ENCODE peak calls at places on chromosomes 5 and 9, in four cellular contexts. One of them, this sample, is unnamed.

GRCh38 chr5:173498871-173499470 is 117.5 kb downstream of the BOD1 start:
- DNase-seq in RPMI8226: no peak
- DNase-seq in GM04504: no peak
- DNase-seq in HFF-Myc: no peak
- DNase-seq in this sample: no peak

GRCh38 chr5:26487553-26487952 is 550.8 kb downstream of the CDH9 start:
- DNase-seq in RPMI8226: no peak
- DNase-seq in GM04504: no peak
- DNase-seq in HFF-Myc: no peak
- DNase-seq in this sample: no peak

GRCh38 chr5:151079838-151080619 is 805 bp downstream of the TNIP1 start:
- DNase-seq in RPMI8226: peak
- DNase-seq in GM04504: no peak
- DNase-seq in HFF-Myc: no peak
- DNase-seq in this sample: no peak

GRCh38 chr5:169181785-169182184 is 119.2 kb downstream of the SLIT3 start:
- DNase-seq in RPMI8226: no peak
- DNase-seq in GM04504: no peak
- DNase-seq in HFF-Myc: no peak
- DNase-seq in this sample: no peak

GRCh38 chr5:56200856-56201638 is 32.1 kb downstream of the ANKRD55 start:
- DNase-seq in RPMI8226: peak
- DNase-seq in GM04504: peak
- DNase-seq in HFF-Myc: peak
- DNase-seq in this sample: peak

GRCh38 chr9:76709020-76709419 is 55.2 kb upstream of the PCA3 start:
- DNase-seq in RPMI8226: no peak
- DNase-seq in GM04504: no peak
- DNase-seq in HFF-Myc: no peak
- DNase-seq in this sample: no peak

GRCh38 chr5:179607449-179607931 is 16.0 kb downstream of the HNRNPH1 start:
- DNase-seq in RPMI8226: no peak
- DNase-seq in GM04504: no peak
- DNase-seq in HFF-Myc: no peak
- DNase-seq in this sample: no peak

GRCh38 chr9:89048611-89049010 is 57.3 kb downstream of the S1PR3 start:
- DNase-seq in RPMI8226: no peak
- DNase-seq in GM04504: no peak
- DNase-seq in HFF-Myc: no peak
- DNase-seq in this sample: no peak

GRCh38 chr9:86948153-86948929 is 1.0 kb upstream of the GAS1 start:
- DNase-seq in RPMI8226: peak
- DNase-seq in GM04504: peak
- DNase-seq in HFF-Myc: no peak
- DNase-seq in this sample: peak

GRCh38 chr5:1936901-1937300 is 54.2 kb upstream of the IRX4 start:
- DNase-seq in RPMI8226: no peak
- DNase-seq in GM04504: no peak
- DNase-seq in HFF-Myc: no peak
- DNase-seq in this sample: no peak

GRCh38 chr9:87732344-87732743 is 6.4 kb downstream of the CTSL start:
- DNase-seq in RPMI8226: no peak
- DNase-seq in GM04504: no peak
- DNase-seq in HFF-Myc: no peak
- DNase-seq in this sample: no peak

GRCh38 chr9:114334490-114334889 is 4.8 kb downstream of the ORM2 start:
- DNase-seq in RPMI8226: no peak
- DNase-seq in GM04504: no peak
- DNase-seq in HFF-Myc: no peak
- DNase-seq in this sample: no peak

GRCh38 chr9:76866689-76867088 is 39.2 kb downstream of the PRUNE2 start:
- DNase-seq in RPMI8226: no peak
- DNase-seq in GM04504: peak
- DNase-seq in HFF-Myc: peak
- DNase-seq in this sample: no peak

GRCh38 chr5:169458269-169458668 is 125.3 kb upstream of the SPDL1 start:
- DNase-seq in RPMI8226: no peak
- DNase-seq in GM04504: no peak
- DNase-seq in HFF-Myc: no peak
- DNase-seq in this sample: no peak

GRCh38 chr9:76699966-76700365 is 64.3 kb upstream of the PCA3 start:
- DNase-seq in RPMI8226: no peak
- DNase-seq in GM04504: peak
- DNase-seq in HFF-Myc: no peak
- DNase-seq in this sample: no peak

GRCh38 chr5:35894131-35894530 is 37.4 kb downstream of the IL7R start:
- DNase-seq in RPMI8226: no peak
- DNase-seq in GM04504: no peak
- DNase-seq in HFF-Myc: no peak
- DNase-seq in this sample: no peak

GRCh38 chr5:150317048-150318003 is 14.6 kb upstream of the ARSI start:
- DNase-seq in RPMI8226: no peak
- DNase-seq in GM04504: peak
- DNase-seq in HFF-Myc: peak
- DNase-seq in this sample: no peak

GRCh38 chr5:180093651-180094382 is 22.3 kb upstream of the RNF130 start:
- DNase-seq in RPMI8226: no peak
- DNase-seq in GM04504: no peak
- DNase-seq in HFF-Myc: no peak
- DNase-seq in this sample: no peak

GRCh38 chr9:91781906-91782305 is 168.1 kb downstream of the ROR2 start:
- DNase-seq in RPMI8226: no peak
- DNase-seq in GM04504: no peak
- DNase-seq in HFF-Myc: no peak
- DNase-seq in this sample: no peak